ENCODE peak calls at places on chromosomes 13 and 19, in seven cellular contexts. D is fibroblast of lung, R is mammary epithelial cell, C is PC-9, B is IMR-90, N is GM23248, Q is GM12878. W is an unnamed sample. For H3K9me3, the result is how much of the 10 kb centered on the place peaks cover.

GRCh38 chr19:55585658-55586339 is 5.2 kb upstream of the ZNF579 start:
- DNase-seq in B (peak), Q (no peak), N (peak), C (peak), D (peak), R (no peak), W (peak)

GRCh38 chr19:7772752-7773291 is 9.8 kb downstream of the CLEC4M start:
- DNase-seq in R (peak), B (no peak), D (peak), N (peak), Q (peak), C (no peak), W (peak)

GRCh38 chr19:18441804-18442788 is 4.2 kb upstream of the ISYNA1 start:
- DNase-seq in R (no peak), N (no peak), B (no peak), C (no peak), Q (no peak), D (no peak), W (no peak)

GRCh38 chr13:69970521-69970920 is 137.1 kb upstream of the ATXN8OS start:
- DNase-seq in D (peak), B (no peak), C (no peak), N (no peak), R (no peak), Q (no peak), W (no peak)

GRCh38 chr19:32181356-32181920 is 164.0 kb upstream of the ZNF507 start:
- DNase-seq in Q (no peak), C (no peak), D (no peak), B (no peak), N (no peak), R (no peak), W (no peak)

GRCh38 chr13:99308481-99309087 is 1.4 kb upstream of the GPR183 start:
- DNase-seq in D (peak), B (peak), R (no peak), Q (no peak), N (peak), C (no peak), W (no peak)

GRCh38 chr19:14413355-14413754 is 5.8 kb downstream of the DDX39A start:
- DNase-seq in D (no peak), R (no peak), Q (no peak), N (no peak), C (no peak), B (no peak), W (no peak)

GRCh38 chr19:53537126-53537522 is 821 bp upstream of the ZNF331 start:
- DNase-seq in D (no peak), N (no peak), B (no peak), R (no peak), Q (no peak), C (no peak), W (no peak)

GRCh38 chr19:39246951-39247669 is 1.5 kb downstream of the IFNL4 start:
- DNase-seq in C (peak), R (no peak), Q (no peak), D (peak), N (peak), B (no peak), W (no peak)
- H2AFZ ChIP-seq in C (no peak), R (peak), Q (no peak), D (no peak), N (peak), B (peak), W (no peak)

GRCh38 chr13:18943273-18943672 is 238.4 kb downstream of the TUBA3C start:
- DNase-seq in R (no peak), D (no peak), Q (no peak), B (no peak), C (no peak), N (no peak), W (no peak)
- H3K9me3 ChIP-seq in R (under half), D (under half), Q (under half), B (under half), C (under half), N (under half), W (under half)

GRCh38 chr13:104017317-104017716 is 951.1 kb upstream of the SLC10A2 start:
- DNase-seq in D (no peak), C (no peak), Q (no peak), N (no peak), B (no peak), R (no peak), W (no peak)

GRCh38 chr13:104011505-104012270 is 945.5 kb upstream of the SLC10A2 start:
- DNase-seq in R (no peak), B (no peak), C (no peak), D (peak), N (no peak), Q (no peak), W (no peak)

GRCh38 chr13:104014803-104015645 is 948.8 kb upstream of the SLC10A2 start:
- DNase-seq in N (no peak), C (no peak), D (peak), Q (no peak), R (peak), B (peak), W (no peak)

GRCh38 chr13:104015646-104016396 is 949.6 kb upstream of the SLC10A2 start:
- DNase-seq in B (peak), C (no peak), Q (no peak), R (no peak), D (peak), N (no peak), W (no peak)
- H2AFZ ChIP-seq in B (no peak), C (no peak), Q (no peak), R (peak), D (peak), N (no peak), W (no peak)

GRCh38 chr13:18948664-18949488 is 232.7 kb downstream of the TUBA3C start:
- DNase-seq in C (no peak), B (no peak), D (no peak), R (no peak), Q (no peak), N (no peak), W (no peak)
- H3K9me3 ChIP-seq in C (under half), B (half or more), D (under half), R (under half), Q (under half), N (under half), W (under half)

DNA sequence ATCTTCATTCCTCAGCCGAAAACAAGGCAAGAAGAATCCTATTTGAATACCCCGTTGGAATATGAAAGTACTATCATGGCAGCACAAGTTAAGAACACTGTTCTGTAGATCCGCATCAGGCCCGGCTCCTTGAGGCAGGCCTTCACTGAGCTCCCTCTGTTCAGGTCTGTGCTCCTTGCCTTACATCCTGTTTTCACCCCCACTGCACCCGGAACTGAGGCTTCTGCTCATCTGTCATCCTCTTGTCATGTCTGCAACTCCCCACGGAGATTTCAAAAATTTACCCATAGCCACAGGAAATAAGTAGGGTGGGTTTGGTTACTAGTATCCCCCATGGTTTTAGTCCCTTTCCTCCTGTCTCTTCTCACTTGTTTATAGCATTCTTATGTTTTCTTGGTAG is 861.9 kb downstream of the GPC5 start:
- DNase-seq in Q (no peak), B (no peak), C (no peak), D (no peak), N (no peak), R (no peak), W (no peak)
- H2AFZ ChIP-seq in Q (no peak), B (no peak), C (no peak), D (no peak), N (no peak), R (no peak), W (no peak)